ENCODE peak calls at places on chromosomes 11 and 22, in seven cellular contexts. S is AG09309, U is AG04449, R is cardiac muscle cell, G is IMR-90, W is HFF-Myc, X is keratinocyte. D is an unnamed sample.

GRCh38 chr11:73349633-73350032 is 26.6 kb upstream of the RELT start:
- DNase-seq in X (no peak), S (no peak), W (no peak), G (no peak), U (no peak), R (no peak), D (no peak)

GRCh38 chr11:128509990-128510389 is 77.4 kb downstream of the ETS1 start:
- DNase-seq in S (no peak), G (peak), W (no peak), U (no peak), X (no peak), R (no peak), D (no peak)

GRCh38 chr11:76551400-76551799 is 106.6 kb downstream of the EMSY start:
- DNase-seq in G (no peak), S (no peak), X (no peak), U (no peak), R (no peak), W (no peak), D (no peak)

GRCh38 chr11:86570020-86570419 is 102.4 kb downstream of the ME3 start:
- DNase-seq in R (peak), G (peak), W (no peak), X (no peak), S (no peak), U (no peak), D (no peak)

GRCh38 chr11:102940714-102941588 is 14.6 kb downstream of the MMP13 start:
- DNase-seq in X (no peak), W (peak), S (no peak), R (peak), G (peak), U (no peak), D (peak)

GRCh38 chr11:1559103-1559951 is 12.7 kb downstream of the DUSP8 start:
- DNase-seq in X (peak), R (no peak), G (peak), W (no peak), U (peak), S (peak), D (no peak)

GRCh38 chr11:35615911-35616900 is 2.1 kb upstream of the FJX1 start:
- DNase-seq in X (no peak), R (peak), S (no peak), G (peak), U (no peak), W (no peak), D (no peak)

GRCh38 chr22:23054531-23055257 is 15.6 kb upstream of the GNAZ start:
- DNase-seq in S (no peak), X (no peak), W (no peak), R (no peak), G (no peak), U (no peak), D (no peak)

GRCh38 chr22:17201285-17201945 is 17.8 kb downstream of the ADA2 start:
- DNase-seq in S (no peak), R (peak), U (no peak), W (no peak), X (no peak), G (peak), D (no peak)
- TF ChIP-seq CTCF in S (peak), R (peak), U (no peak), W (peak), X (no peak), G (peak), D (peak)

DNA sequence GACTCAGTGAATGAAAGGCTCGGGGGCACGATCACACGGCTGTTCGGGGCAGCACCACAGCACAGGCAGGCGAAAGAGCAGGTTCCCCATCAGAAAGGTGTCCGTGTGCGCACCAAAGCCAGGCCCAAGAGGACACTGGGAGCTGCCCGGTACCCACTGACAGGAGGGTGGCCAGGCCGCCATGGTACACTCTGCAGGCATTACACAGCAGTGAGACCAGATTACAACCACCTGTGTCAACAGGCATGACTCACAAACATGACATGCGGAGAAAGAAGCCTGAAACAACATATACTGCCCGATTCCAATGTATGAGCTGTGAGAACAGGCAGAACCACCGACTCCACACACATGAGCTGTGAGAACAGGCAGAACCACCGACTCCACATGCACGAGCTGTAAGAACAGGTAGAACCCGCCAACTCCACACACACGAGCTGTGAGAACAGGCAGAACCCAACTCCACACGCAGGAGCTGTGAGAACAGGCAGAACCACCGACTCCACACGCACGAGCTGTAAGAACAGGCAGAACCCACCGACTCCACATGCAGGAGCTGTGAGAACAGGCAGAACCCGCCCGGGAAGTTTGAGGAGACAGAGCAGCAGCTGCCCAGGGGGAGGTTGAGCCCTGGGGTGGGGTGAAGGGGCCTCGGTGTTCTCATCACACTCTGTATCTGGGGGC is 32.6 kb downstream of the KIAA0930 start:
- DNase-seq in X (no peak), G (peak), W (peak), S (no peak), R (no peak), U (peak), D (peak)
- H3K4me3 ChIP-seq in X (no peak), G (no peak), W (no peak), S (no peak), R (no peak), U (no peak), D (no peak)

GRCh38 chr11:95450547-95451123 is 219.6 kb upstream of the SESN3 start:
- DNase-seq in W (no peak), G (peak), S (peak), X (no peak), U (peak), R (no peak), D (no peak)
- TF ChIP-seq CTCF in W (no peak), G (no peak), S (no peak), X (no peak), U (no peak), R (no peak), D (no peak)

GRCh38 chr11:8268530-8269461 is 5.1 kb upstream of the LMO1 start:
- DNase-seq in U (no peak), S (no peak), R (peak), W (no peak), G (no peak), X (no peak), D (no peak)
- H3K4me3 ChIP-seq in U (peak), S (no peak), R (peak), W (no peak), G (no peak), X (no peak), D (no peak)

DNA sequence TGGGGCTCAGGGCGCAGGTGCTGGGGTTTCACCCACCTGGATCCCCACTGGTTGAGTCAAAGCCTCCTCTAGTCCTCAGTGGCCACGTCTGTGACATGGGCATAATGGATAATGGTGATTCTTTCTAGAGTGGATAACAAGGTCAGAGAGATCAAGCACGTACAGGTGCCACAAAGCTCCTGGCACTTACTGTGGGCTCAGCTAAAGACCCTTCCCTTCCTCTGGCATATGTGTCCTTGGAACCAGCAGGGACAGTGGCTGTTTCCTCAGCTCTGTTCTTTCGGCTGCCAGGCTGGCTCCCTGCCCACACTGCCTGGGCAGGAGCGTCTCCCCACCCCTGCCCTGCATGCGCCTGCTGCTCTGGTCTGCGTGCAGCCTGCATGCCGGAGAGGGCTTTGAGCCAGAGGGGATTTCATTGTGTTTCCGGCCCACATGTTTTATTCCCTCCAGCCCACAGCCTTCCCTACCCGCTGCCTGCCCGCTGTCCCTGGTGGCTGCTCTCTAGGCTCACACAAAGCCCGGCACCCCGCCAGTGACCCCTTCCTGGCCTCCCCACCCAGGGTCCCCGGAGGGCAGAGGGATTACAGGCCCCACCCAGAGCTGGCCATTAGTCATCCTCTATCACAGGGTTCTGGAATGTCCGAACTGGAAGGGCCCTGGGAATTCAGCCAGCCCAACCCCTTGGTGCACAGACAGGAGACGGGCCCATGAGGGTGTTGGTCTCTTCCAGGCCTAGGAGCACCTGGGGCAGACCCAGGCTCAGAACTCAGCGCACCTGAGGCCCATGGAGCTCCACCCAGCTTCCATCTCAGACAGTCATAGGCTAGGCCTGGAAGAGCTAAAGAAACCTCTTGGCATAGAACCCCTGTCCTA is 55.3 kb upstream of the GCAT start:
- DNase-seq in W (peak), U (peak), X (peak), S (peak), G (peak), R (no peak), D (peak)
- TF ChIP-seq CTCF in W (no peak), U (peak), X (no peak), S (peak), G (peak), R (peak), D (peak)

D was measured in astrocyte of the cerebellum.